ENCODE peak calls at places on chromosomes 4 and X, in six cellular contexts. U is cardiac muscle cell, Z is suprapubic skin, Y is neural progenitor cell, X is left lung, T is fibroblast of lung. E is an unnamed sample.

GRCh38 chrX:74449322-74449936 is 28.1 kb downstream of the SLC16A2 start:
- DNase-seq in U (no peak), T (peak; percentile 52), Z (no peak), Y (no peak), X (no peak), E (no peak)

GRCh38 chr4:182600093-182600492 is 317.1 kb downstream of the DCTD start:
- DNase-seq in U (no peak), T (peak; percentile 55), Z (no peak), X (no peak), Y (no peak), E (no peak)

GRCh38 chr4:128031756-128032384 is 29.2 kb upstream of the LARP1B start:
- DNase-seq in U (no peak), Z (no peak), X (no peak), Y (no peak), T (no peak), E (no peak)

GRCh38 chrX:39425124-39425806 is 624.0 kb downstream of the MID1IP1 start:
- DNase-seq in T (no peak), X (no peak), Y (no peak), Z (no peak), U (no peak), E (no peak)

GRCh38 chrX:11111947-11112346 is 815 bp downstream of the HCCS start:
- DNase-seq in T (no peak), U (no peak), Y (no peak), X (no peak), Z (no peak), E (no peak)

GRCh38 chr4:189088783-189089182 is 851.9 kb upstream of the FRG1 start:
- DNase-seq in Y (no peak), X (no peak), U (no peak), Z (no peak), T (no peak), E (no peak)

GRCh38 chrX:146173742-146174141 is 356.1 kb downstream of the SLITRK2 start:
- DNase-seq in Z (no peak), U (no peak), T (no peak), Y (no peak), X (no peak), E (no peak)

GRCh38 chrX:138519296-138519695 is 192.2 kb downstream of the FGF13 start:
- DNase-seq in Z (no peak), T (peak; percentile 17), U (no peak), Y (peak; percentile 76), X (no peak), E (peak; percentile 37)

GRCh38 chrX:6313356-6313755 is 84.7 kb upstream of the NLGN4X start:
- DNase-seq in T (no peak), Y (no peak), Z (no peak), U (no peak), X (no peak), E (no peak)

GRCh38 chr4:1575418-1576199 is 108.5 kb downstream of the FAM53A start:
- DNase-seq in U (no peak), Z (no peak), Y (no peak), X (no peak), T (no peak), E (peak; percentile 55)

GRCh38 chr4:1572964-1573720 is 111.0 kb downstream of the FAM53A start:
- DNase-seq in U (no peak), T (no peak), Z (no peak), X (no peak), Y (no peak), E (no peak)

GRCh38 chr4:1573830-1574459 is 110.2 kb downstream of the FAM53A start:
- DNase-seq in U (no peak), Y (no peak), T (no peak), Z (no peak), X (no peak), E (peak; percentile 40)

GRCh38 chr4:1576200-1576960 is 107.7 kb downstream of the FAM53A start:
- DNase-seq in U (no peak), T (no peak), Z (peak; percentile 41), Y (no peak), X (no peak), E (peak; percentile 40)

GRCh38 chr4:1574601-1575417 is 109.3 kb downstream of the FAM53A start:
- DNase-seq in X (no peak), Z (no peak), U (no peak), T (no peak), Y (no peak), E (peak; percentile 41)
- H3K4me3 ChIP-seq in X (no peak overlapping the region), Z (no peak overlapping the region), U (no peak overlapping the region), T (no peak overlapping the region), Y (no peak overlapping the region), E (no peak overlapping the region)

GRCh38 chrX:118497180-118497814 is 1.7 kb downstream of the DOCK11 start:
- DNase-seq in Y (no peak), Z (no peak), U (no peak), T (no peak), X (no peak), E (no peak)
- H3K4me3 ChIP-seq in Y (peak overlapping the region; percentile 66), Z (peak overlapping the region; percentile 70), U (peak overlapping the region; percentile 74), T (peak overlapping the region; percentile 83), X (peak overlapping the region; percentile 69), E (peak overlapping the region; percentile 74)

GRCh38 chrX:44997282-44997813 is 124.4 kb downstream of the KDM6A start:
- DNase-seq in U (no peak), Y (no peak), X (no peak), T (no peak), Z (no peak), E (no peak)
- H3K4me3 ChIP-seq in U (no peak overlapping the region), Y (no peak overlapping the region), X (no peak overlapping the region), T (no peak overlapping the region), Z (no peak overlapping the region), E (no peak overlapping the region)

GRCh38 chr4:30842142-30842541 is 122.0 kb downstream of the PCDH7 start:
- DNase-seq in Y (no peak), Z (no peak), T (no peak), U (no peak), X (no peak), E (no peak)
- H3K4me3 ChIP-seq in Y (no peak overlapping the region), Z (no peak overlapping the region), T (no peak overlapping the region), U (no peak overlapping the region), X (no peak overlapping the region), E (no peak overlapping the region)

DNA sequence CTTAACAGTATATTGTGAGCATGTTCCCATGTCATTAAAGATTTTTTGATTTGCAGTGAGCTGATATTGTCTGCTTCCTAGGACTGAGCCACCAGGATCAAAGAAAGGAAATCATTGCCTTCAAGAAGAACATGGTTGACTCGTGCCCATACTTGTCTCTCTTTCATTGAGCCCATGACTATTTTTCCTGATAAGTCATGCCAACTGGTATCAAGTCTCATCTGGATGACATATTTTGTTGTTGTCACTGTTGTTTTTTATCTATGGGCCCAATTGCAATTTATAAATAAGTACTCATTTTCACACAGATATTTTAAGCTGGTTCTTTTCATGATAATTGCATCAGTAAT is 10.2 kb upstream of the RHOH start:
- DNase-seq in Y (no peak), U (no peak), X (no peak), T (no peak), Z (no peak), E (no peak)
- H3K4me3 ChIP-seq in Y (no peak overlapping the region), U (no peak overlapping the region), X (no peak overlapping the region), T (no peak overlapping the region), Z (no peak overlapping the region), E (no peak overlapping the region)

DNA sequence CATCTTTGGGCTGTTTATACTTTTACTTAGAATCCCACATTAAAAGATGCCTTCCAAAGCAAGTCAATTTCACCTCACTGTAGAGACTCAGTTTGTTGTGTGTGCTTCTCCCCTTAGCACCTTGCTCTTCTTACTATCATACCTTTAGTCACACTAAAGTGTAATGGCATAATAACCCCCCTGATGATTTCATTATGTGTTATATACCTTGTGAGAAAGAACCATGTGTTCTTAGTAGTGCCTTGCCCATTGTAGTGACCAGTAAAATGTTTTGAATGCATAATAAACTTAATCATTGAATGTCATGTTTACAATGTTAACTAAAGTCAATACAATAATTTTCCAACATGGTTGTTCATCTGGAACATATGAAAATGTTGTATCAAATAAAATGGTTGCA is 1621.9 kb downstream of the PCDH7 start:
- DNase-seq in Z (no peak), Y (no peak), U (no peak), T (no peak), X (no peak), E (no peak)
- H3K4me3 ChIP-seq in Z (no peak overlapping the region), Y (no peak overlapping the region), U (no peak overlapping the region), T (no peak overlapping the region), X (no peak overlapping the region), E (no peak overlapping the region)